ENCODE peak calls at places on chromosome 6, in ten cellular contexts. U is CD8-positive, alpha-beta T cell; Y is endothelial cell; T is stomach; Z is fibroblast of lung; F is body of pancreas; V is fibroblast of the aortic adventitia; A is left lung; I is fibroblast of mammary gland; M is neural progenitor cell. L is an unnamed sample.

GRCh38 chr6:38027685-38028373 is 208.3 kb downstream of the ZFAND3 start:
- DNase-seq in U (no peak), Y (no peak), T (no peak), Z (peak; percentile 17), F (no peak), V (peak; percentile 13), A (no peak), I (peak; percentile 34), M (peak; percentile 48), L (no peak)

GRCh38 chr6:144460224-144461095 is 175.3 kb downstream of the UTRN start:
- DNase-seq in U (no peak), Y (no peak), T (no peak), Z (no peak), F (no peak), V (no peak), A (no peak), I (no peak), M (no peak), L (no peak)

GRCh38 chr6:157800420-157801237 is 22.4 kb upstream of the SNX9 start:
- DNase-seq in U (no peak), Y (no peak), T (no peak), Z (peak; percentile 69), F (no peak), V (peak; percentile 75), A (no peak), I (peak; percentile 81), M (no peak), L (no peak)

GRCh38 chr6:97668716-97669115 is 385.7 kb upstream of the MMS22L start:
- DNase-seq in U (no peak), Y (no peak), T (no peak), Z (peak; percentile 18), F (no peak), V (no peak), A (no peak), I (no peak), M (peak; percentile 82), L (peak; percentile 18)

GRCh38 chr6:53851561-53851960 is 56.8 kb downstream of the LRRC1 start:
- DNase-seq in U (no peak), Y (no peak), T (no peak), Z (no peak), F (no peak), V (no peak), A (no peak), I (peak; percentile 8), M (no peak), L (no peak)

GRCh38 chr6:28258877-28259777 is at the start of gene NKAPL:
- DNase-seq in U (peak; percentile 40), Y (no peak), T (peak; percentile 65), Z (peak; percentile 67), F (peak; percentile 70), V (peak; percentile 67), A (peak; percentile 79), I (peak; percentile 80), M (no peak), L (no peak)

GRCh38 chr6:84514089-84514971 is 250.1 kb downstream of the TBX18 start:
- DNase-seq in U (no peak), Y (no peak), T (no peak), Z (no peak), F (no peak), V (no peak), A (no peak), I (no peak), M (no peak), L (no peak)

GRCh38 chr6:11094411-11094851 is 797 bp downstream of the SMIM13 start:
- DNase-seq in U (peak; percentile 9), Y (peak; percentile 49), T (peak; percentile 47), Z (peak; percentile 49), F (peak; percentile 53), V (peak; percentile 43), A (peak; percentile 52), I (peak; percentile 49), M (peak; percentile 69), L (peak; percentile 16)

GRCh38 chr6:32888576-32888975 is 34.6 kb downstream of the PSMB9 start:
- DNase-seq in U (no peak), Y (no peak), T (no peak), Z (no peak), F (no peak), V (no peak), A (no peak), I (no peak), M (no peak), L (no peak)

GRCh38 chr6:156423075-156423474 is 354.1 kb upstream of the ARID1B start:
- DNase-seq in U (no peak), Y (no peak), T (no peak), Z (peak; percentile 88), F (no peak), V (no peak), A (no peak), I (no peak), M (no peak), L (no peak)

GRCh38 chr6:129749749-129750120 is 39.8 kb upstream of the ARHGAP18 start:
- DNase-seq in U (no peak), Y (no peak), T (no peak), Z (peak; percentile 83), F (no peak), V (peak; percentile 90), A (no peak), I (peak; percentile 91), M (no peak), L (no peak)

GRCh38 chr6:65569505-65569904 is 137.5 kb downstream of the EYS start:
- DNase-seq in U (no peak), Y (no peak), T (no peak), Z (no peak), F (no peak), V (no peak), A (no peak), I (no peak), M (no peak), L (no peak)

GRCh38 chr6:95658896-95659295 is 81.6 kb downstream of the MANEA start:
- DNase-seq in U (no peak), Y (no peak), T (no peak), Z (no peak), F (no peak), V (no peak), A (no peak), I (no peak), M (no peak), L (no peak)

GRCh38 chr6:114009192-114009591 is 38.2 kb upstream of the HDAC2 start:
- DNase-seq in U (no peak), Y (no peak), T (no peak), Z (no peak), F (no peak), V (no peak), A (no peak), I (no peak), M (no peak), L (no peak)

GRCh38 chr6:165478581-165478980 is 169.2 kb upstream of the C6orf118 start:
- DNase-seq in U (no peak), Y (no peak), T (no peak), Z (no peak), F (no peak), V (no peak), A (no peak), I (no peak), M (peak; percentile 18), L (no peak)

GRCh38 chr6:4756247-4756646 is 20.0 kb upstream of the CDYL start:
- DNase-seq in U (no peak), Y (no peak), T (no peak), Z (peak; percentile 39), F (no peak), V (no peak), A (no peak), I (no peak), M (no peak), L (no peak)

GRCh38 chr6:130896249-130896648 is 69.0 kb downstream of the SMLR1 start:
- DNase-seq in U (no peak), Y (no peak), T (no peak), Z (no peak), F (no peak), V (no peak), A (no peak), I (no peak), M (no peak), L (no peak)

GRCh38 chr6:144469144-144469575 is 184.0 kb downstream of the UTRN start:
- DNase-seq in U (no peak), Y (no peak), T (no peak), Z (no peak), F (no peak), V (no peak), A (no peak), I (no peak), M (no peak), L (no peak)

GRCh38 chr6:166638566-166638965 is 11.5 kb upstream of the RPS6KA2 start:
- DNase-seq in U (no peak), Y (no peak), T (no peak), Z (no peak), F (no peak), V (no peak), A (no peak), I (no peak), M (no peak), L (no peak)
- TF ChIP-seq CTCF in U (no peak), Y (no peak), T (no peak), Z (no peak), F (no peak), V (no peak), A (no peak), I (no peak), M (no peak), L (no peak)

DNA sequence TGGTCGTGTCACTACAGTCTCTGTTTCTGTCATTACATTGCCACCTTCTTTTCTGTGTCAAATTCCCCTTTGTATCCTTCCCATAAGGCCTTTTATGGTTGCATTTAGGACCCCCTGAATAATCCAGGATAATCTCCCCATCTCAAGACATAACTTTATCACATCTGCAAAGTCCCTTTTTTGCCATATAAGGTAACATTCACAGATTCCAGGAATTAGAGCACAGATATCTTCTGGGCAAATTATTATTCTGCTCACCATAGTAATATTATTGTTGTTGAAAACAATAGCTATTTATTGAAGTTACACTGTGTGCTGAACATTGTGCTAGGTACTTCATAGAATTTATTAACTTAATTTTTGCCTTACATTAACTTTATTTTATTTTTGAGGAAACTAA is 159.1 kb downstream of the TFAP2B start:
- DNase-seq in U (no peak), Y (no peak), T (no peak), Z (no peak), F (no peak), V (no peak), A (no peak), I (no peak), M (no peak), L (no peak)
- TF ChIP-seq CTCF in U (no peak), Y (no peak), T (no peak), Z (no peak), F (no peak), V (no peak), A (no peak), I (no peak), M (no peak), L (no peak)

GRCh38 chr6:151690303-151690702 is 117.2 kb upstream of the ESR1 start:
- DNase-seq in U (no peak), Y (no peak), T (no peak), Z (no peak), F (no peak), V (peak; percentile 77), A (no peak), I (peak; percentile 57), M (no peak), L (no peak)
- TF ChIP-seq CTCF in U (no peak), Y (no peak), T (no peak), Z (no peak), F (no peak), V (peak; percentile 26), A (no peak), I (peak; percentile 20), M (peak; percentile 9), L (no peak)

DNA sequence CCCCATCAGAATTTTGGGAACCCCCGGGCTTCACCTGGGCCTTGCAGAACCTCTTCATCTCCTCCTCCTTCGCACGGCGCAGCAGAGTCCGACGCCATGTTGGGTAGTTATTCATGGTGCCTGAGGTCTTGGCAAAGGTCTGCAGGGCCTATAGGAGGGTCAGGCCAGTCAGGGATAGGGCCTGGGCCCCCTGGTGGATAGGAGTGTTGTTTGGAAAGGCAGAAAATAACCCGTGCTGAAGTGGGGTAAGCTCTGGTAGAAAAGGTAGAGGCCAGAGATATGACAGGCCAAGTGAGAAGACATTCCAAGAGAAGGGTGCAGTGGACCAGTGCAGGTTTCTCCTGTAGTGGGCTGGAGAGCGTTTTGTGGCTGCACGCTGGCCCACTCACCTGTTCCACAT is 4.9 kb downstream of the SMPD2 start:
- DNase-seq in U (no peak), Y (no peak), T (no peak), Z (no peak), F (no peak), V (no peak), A (no peak), I (no peak), M (no peak), L (no peak)
- TF ChIP-seq CTCF in U (no peak), Y (no peak), T (no peak), Z (peak; percentile 5), F (no peak), V (no peak), A (no peak), I (peak; percentile 16), M (peak; percentile 12), L (peak; percentile 14)